ENCODE peak calls at places on chromosomes 4 and X, in six cellular contexts. One of them, this sample, is unnamed.

GRCh38 chr4:1072830-1073446 is 40.4 kb downstream of the RNF212 start:
- DNase-seq in GM13977: peak
- DNase-seq in psoas muscle: no peak
- DNase-seq in naive thymus-derived CD8-positive, alpha-beta T cell: peak
- DNase-seq in K562: peak
- DNase-seq in iris pigment epithelial cell: peak
- DNase-seq in this sample: peak

GRCh38 chr4:113064244-113064643 is 14.8 kb downstream of the ANK2 start:
- DNase-seq in GM13977: no peak
- DNase-seq in psoas muscle: no peak
- DNase-seq in naive thymus-derived CD8-positive, alpha-beta T cell: no peak
- DNase-seq in K562: no peak
- DNase-seq in iris pigment epithelial cell: no peak
- DNase-seq in this sample: no peak

GRCh38 chr4:116469582-116469981 is 615.8 kb downstream of the TRAM1L1 start:
- DNase-seq in GM13977: no peak
- DNase-seq in psoas muscle: no peak
- DNase-seq in naive thymus-derived CD8-positive, alpha-beta T cell: no peak
- DNase-seq in K562: no peak
- DNase-seq in iris pigment epithelial cell: no peak
- DNase-seq in this sample: no peak

GRCh38 chr4:142446965-142447474 is 399.1 kb downstream of the INPP4B start:
- DNase-seq in GM13977: no peak
- DNase-seq in psoas muscle: no peak
- DNase-seq in naive thymus-derived CD8-positive, alpha-beta T cell: no peak
- DNase-seq in K562: no peak
- DNase-seq in iris pigment epithelial cell: no peak
- DNase-seq in this sample: no peak

GRCh38 chr4:173318648-173319211 is 15.4 kb downstream of the HMGB2 start:
- DNase-seq in GM13977: no peak
- DNase-seq in psoas muscle: no peak
- DNase-seq in naive thymus-derived CD8-positive, alpha-beta T cell: peak
- DNase-seq in K562: peak
- DNase-seq in iris pigment epithelial cell: peak
- DNase-seq in this sample: peak

GRCh38 chr4:81521708-81522107 is 50.0 kb upstream of the RASGEF1B start:
- DNase-seq in GM13977: no peak
- DNase-seq in psoas muscle: no peak
- DNase-seq in naive thymus-derived CD8-positive, alpha-beta T cell: no peak
- DNase-seq in K562: no peak
- DNase-seq in iris pigment epithelial cell: no peak
- DNase-seq in this sample: no peak

GRCh38 chrX:74349387-74349786 is 45.4 kb downstream of the ZCCHC13 start:
- DNase-seq in GM13977: no peak
- DNase-seq in psoas muscle: no peak
- DNase-seq in naive thymus-derived CD8-positive, alpha-beta T cell: no peak
- DNase-seq in K562: no peak
- DNase-seq in iris pigment epithelial cell: peak
- DNase-seq in this sample: no peak

GRCh38 chr4:110675406-110675805 is 52.5 kb upstream of the PITX2 start:
- DNase-seq in GM13977: no peak
- DNase-seq in psoas muscle: no peak
- DNase-seq in naive thymus-derived CD8-positive, alpha-beta T cell: no peak
- DNase-seq in K562: no peak
- DNase-seq in iris pigment epithelial cell: no peak
- DNase-seq in this sample: no peak

GRCh38 chrX:42567268-42567667 is 210.7 kb downstream of the PPP1R2C start:
- DNase-seq in GM13977: no peak
- DNase-seq in psoas muscle: no peak
- DNase-seq in naive thymus-derived CD8-positive, alpha-beta T cell: no peak
- DNase-seq in K562: no peak
- DNase-seq in iris pigment epithelial cell: peak
- DNase-seq in this sample: no peak

GRCh38 chrX:11431833-11432232 is 138.6 kb downstream of the AMELX start:
- DNase-seq in GM13977: no peak
- DNase-seq in psoas muscle: no peak
- DNase-seq in naive thymus-derived CD8-positive, alpha-beta T cell: no peak
- DNase-seq in K562: no peak
- DNase-seq in iris pigment epithelial cell: no peak
- DNase-seq in this sample: no peak

GRCh38 chrX:23756165-23756564 is 13.1 kb upstream of the ACOT9 start:
- DNase-seq in GM13977: peak
- DNase-seq in psoas muscle: peak
- DNase-seq in naive thymus-derived CD8-positive, alpha-beta T cell: peak
- DNase-seq in K562: peak
- DNase-seq in iris pigment epithelial cell: peak
- DNase-seq in this sample: peak

GRCh38 chr4:38144029-38144428 is 183.8 kb downstream of the PTTG2 start:
- DNase-seq in GM13977: no peak
- DNase-seq in psoas muscle: no peak
- DNase-seq in naive thymus-derived CD8-positive, alpha-beta T cell: no peak
- DNase-seq in K562: no peak
- DNase-seq in iris pigment epithelial cell: no peak
- DNase-seq in this sample: no peak

GRCh38 chr4:150173420-150173819 is 95.2 kb downstream of the DCLK2 start:
- DNase-seq in GM13977: no peak
- DNase-seq in psoas muscle: no peak
- DNase-seq in naive thymus-derived CD8-positive, alpha-beta T cell: no peak
- DNase-seq in K562: no peak
- DNase-seq in iris pigment epithelial cell: no peak
- DNase-seq in this sample: no peak

This sample was measured in germinal center.